ENCODE peak calls at places on chromosomes 5 and 9, in nine cellular contexts. W, N, O, D, Z, B, F, L and S are unnamed samples.

GRCh38 chr9:95156074-95156473 is 161.4 kb downstream of the FANCC start:
- DNase-seq in W (no peak), N (no peak), O (no peak), D (no peak), Z (no peak), B (no peak), F (no peak), L (no peak), S (no peak)

GRCh38 chr5:106374956-106375355 is 1295.8 kb downstream of the EFNA5 start:
- DNase-seq in W (no peak), N (no peak), O (no peak), D (no peak), Z (no peak), B (no peak), F (no peak), L (no peak), S (no peak)

GRCh38 chr5:61139094-61139873 is 23.0 kb downstream of the SMIM15 start:
- DNase-seq in W (no peak), N (no peak), O (no peak), D (no peak), Z (no peak), B (no peak), F (peak; percentile 11), L (no peak), S (peak; percentile 2)

GRCh38 chr9:103183569-103184191 is 188.5 kb downstream of the CYLC2 start:
- DNase-seq in W (no peak), N (no peak), O (peak; percentile 26), D (no peak), Z (no peak), B (peak; percentile 5), F (peak; percentile 42), L (peak; percentile 29), S (no peak)

GRCh38 chr5:173764321-173765029 is 123.7 kb upstream of the CPEB4 start:
- DNase-seq in W (peak; percentile 96), N (peak; percentile 60), O (peak; percentile 86), D (no peak), Z (peak; percentile 94), B (peak; percentile 62), F (no peak), L (peak; percentile 88), S (no peak)

GRCh38 chr9:29456940-29457339 is 1883.7 kb upstream of the C9orf72 start:
- DNase-seq in W (no peak), N (no peak), O (no peak), D (no peak), Z (no peak), B (no peak), F (no peak), L (no peak), S (no peak)

GRCh38 chr9:93669958-93670207 is 93.5 kb downstream of the PHF2 start:
- DNase-seq in W (no peak), N (no peak), O (peak; percentile 9), D (no peak), Z (no peak), B (no peak), F (peak; percentile 30), L (no peak), S (no peak)

GRCh38 chr5:141369994-141370848 is at the start of gene PCDHGB3:
- DNase-seq in W (peak; percentile 74), N (peak; percentile 61), O (no peak), D (no peak), Z (peak; percentile 73), B (no peak), F (no peak), L (peak; percentile 29), S (peak; percentile 48)

GRCh38 chr9:94922098-94922607 is 195.7 kb downstream of the AOPEP start:
- DNase-seq in W (peak; percentile 98), N (no peak), O (peak; percentile 52), D (no peak), Z (peak; percentile 100), B (peak; percentile 62), F (no peak), L (peak; percentile 86), S (no peak)

GRCh38 chr9:93569775-93570174 is 6.6 kb upstream of the PHF2 start:
- DNase-seq in W (no peak), N (peak; percentile 21), O (no peak), D (no peak), Z (no peak), B (no peak), F (no peak), L (no peak), S (no peak)

GRCh38 chr5:76641514-76642120 is 18.4 kb upstream of the F2RL2 start:
- DNase-seq in W (peak; percentile 79), N (peak; percentile 76), O (peak; percentile 22), D (peak; percentile 36), Z (peak; percentile 58), B (peak; percentile 86), F (peak; percentile 39), L (peak; percentile 60), S (peak; percentile 83)

GRCh38 chr5:43573058-43573457 is 16.2 kb upstream of the PAIP1 start:
- DNase-seq in W (peak; percentile 43), N (no peak), O (no peak), D (no peak), Z (peak; percentile 71), B (no peak), F (no peak), L (no peak), S (no peak)

GRCh38 chr5:77138981-77139380 is 51.9 kb upstream of the ZBED3 start:
- DNase-seq in W (peak; percentile 10), N (no peak), O (peak; percentile 67), D (no peak), Z (peak; percentile 7), B (peak; percentile 44), F (peak; percentile 13), L (peak; percentile 4), S (no peak)

GRCh38 chr5:96260009-96260408 is 173.0 kb downstream of the PCSK1 start:
- DNase-seq in W (no peak), N (no peak), O (no peak), D (no peak), Z (no peak), B (peak; percentile 22), F (no peak), L (no peak), S (no peak)

GRCh38 chr5:126777257-126777973 is 479 bp downstream of the LMNB1 start:
- DNase-seq in W (peak; percentile 61), N (peak; percentile 82), O (peak; percentile 41), D (peak; percentile 64), Z (peak; percentile 52), B (peak; percentile 9), F (peak; percentile 63), L (peak; percentile 63), S (peak; percentile 61)

GRCh38 chr9:132694144-132694543 is 23.9 kb downstream of the GTF3C4 start:
- DNase-seq in W (peak; percentile 25), N (peak; percentile 23), O (no peak), D (no peak), Z (no peak), B (no peak), F (no peak), L (peak; percentile 49), S (peak; percentile 36)
- TF ChIP-seq CTCF in W (peak; percentile 15), N (peak; percentile 64), O (no peak), D (no peak), Z (no peak), B (no peak), F (peak; percentile 12), L (peak; percentile 14), S (peak; percentile 43)

DNA sequence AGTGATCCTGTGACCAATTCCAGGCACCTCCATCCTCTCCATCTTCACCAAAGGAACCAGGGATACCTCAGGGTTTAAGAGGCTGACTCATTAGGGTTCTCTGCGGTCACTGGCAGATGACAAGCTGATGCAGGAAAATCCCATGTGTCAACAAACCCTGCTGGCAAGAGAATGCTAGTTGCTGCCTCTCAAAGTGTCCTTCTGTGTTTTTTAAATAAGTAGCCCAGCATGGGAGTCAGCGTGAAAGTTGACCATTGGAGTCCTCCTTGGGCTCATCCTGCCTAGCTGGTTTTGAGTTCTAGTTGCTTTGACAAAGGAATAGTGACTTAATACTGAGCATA is 200.2 kb downstream of the SLIT3 start:
- DNase-seq in W (no peak), N (no peak), O (no peak), D (no peak), Z (peak; percentile 81), B (no peak), F (no peak), L (peak; percentile 94), S (no peak)
- TF ChIP-seq CTCF in W (no peak), N (no peak), O (no peak), D (no peak), Z (no peak), B (no peak), F (no peak), L (peak; percentile 18), S (no peak)

GRCh38 chr5:1208221-1208742 is 6.9 kb downstream of the SLC6A19 start:
- DNase-seq in W (no peak), N (no peak), O (no peak), D (no peak), Z (no peak), B (no peak), F (no peak), L (no peak), S (no peak)

GRCh38 chr5:1207555-1207954 is 6.2 kb downstream of the SLC6A19 start:
- DNase-seq in W (no peak), N (no peak), O (no peak), D (no peak), Z (no peak), B (no peak), F (no peak), L (no peak), S (no peak)

GRCh38 chr5:1209552-1209852 is 8.1 kb downstream of the SLC6A19 start:
- DNase-seq in W (no peak), N (no peak), O (no peak), D (no peak), Z (no peak), B (no peak), F (no peak), L (no peak), S (no peak)

GRCh38 chr5:1209896-1210776 is 8.7 kb downstream of the SLC6A19 start:
- DNase-seq in W (no peak), N (no peak), O (no peak), D (no peak), Z (no peak), B (no peak), F (no peak), L (no peak), S (no peak)

DNA sequence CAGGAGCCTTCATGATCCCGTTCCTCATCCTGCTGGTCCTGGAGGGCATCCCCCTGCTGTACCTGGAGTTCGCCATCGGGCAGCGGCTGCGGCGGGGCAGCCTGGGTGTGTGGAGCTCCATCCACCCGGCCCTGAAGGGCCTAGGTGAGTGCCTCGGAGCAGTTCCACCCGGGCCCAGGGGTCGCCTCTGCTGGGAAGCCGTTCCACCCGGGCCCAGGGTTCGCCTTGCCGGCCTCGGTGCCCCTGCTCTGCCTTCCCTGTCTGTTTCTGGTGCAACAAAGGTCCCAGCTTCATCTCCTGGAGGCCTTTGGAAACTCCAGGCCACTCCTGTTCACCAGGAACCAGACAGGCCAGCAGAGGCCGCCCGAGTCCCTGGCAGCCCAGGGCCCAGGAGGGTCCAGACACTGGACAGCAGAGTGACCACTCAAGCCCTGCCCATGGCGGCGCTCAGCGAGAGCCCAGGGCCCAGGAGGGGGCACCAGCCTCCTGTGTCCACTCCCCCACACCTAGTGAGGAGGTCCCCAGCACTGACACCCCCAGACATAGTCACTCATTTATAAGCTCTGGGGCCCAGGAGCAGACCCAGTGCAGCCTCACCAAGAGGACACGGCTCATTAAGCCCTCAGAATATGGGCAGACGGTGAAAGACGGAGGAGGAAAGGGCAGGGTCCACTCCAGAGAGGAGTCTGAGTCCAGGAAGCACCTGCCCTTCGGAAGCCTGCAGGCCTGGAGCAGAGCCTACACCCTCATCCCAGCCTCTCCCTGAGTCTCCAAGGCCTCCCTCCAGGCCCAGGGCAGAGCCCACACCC is 7.6 kb downstream of the SLC6A19 start:
- DNase-seq in W (no peak), N (no peak), O (no peak), D (no peak), Z (peak; percentile 5), B (no peak), F (peak; percentile 79), L (no peak), S (no peak)
- TF ChIP-seq CTCF in W (peak; percentile 38), N (peak; percentile 33), O (no peak), D (no peak), Z (peak; percentile 51), B (no peak), F (peak; percentile 53), L (peak; percentile 68), S (no peak)

GRCh38 chr9:128409998-128410397 is 10.7 kb upstream of the CERCAM start:
- DNase-seq in W (no peak), N (no peak), O (no peak), D (no peak), Z (peak; percentile 35), B (no peak), F (no peak), L (no peak), S (no peak)
- TF ChIP-seq CTCF in W (peak; percentile 18), N (peak; percentile 40), O (no peak), D (no peak), Z (peak; percentile 45), B (no peak), F (peak; percentile 26), L (peak; percentile 29), S (no peak)